ENCODE peak calls at places on chromosomes 1 and 21, in six cellular contexts. Z, W, T, M, O and I are unnamed samples.

GRCh38 chr1:56527548-56528302 is 51.6 kb downstream of the PLPP3 start:
- DNase-seq in Z (no peak), W (no peak), T (no peak), M (no peak), O (no peak), I (no peak)

GRCh38 chr1:181594553-181594952 is 111.2 kb downstream of the CACNA1E start:
- DNase-seq in Z (no peak), W (no peak), T (no peak), M (no peak), O (no peak), I (no peak)

GRCh38 chr1:154862927-154863701 is 7.0 kb downstream of the KCNN3 start:
- DNase-seq in Z (no peak), W (no peak), T (peak; percentile 69), M (no peak), O (peak; percentile 68), I (no peak)

GRCh38 chr1:202117898-202118371 is 4.8 kb upstream of the GPR37L1 start:
- DNase-seq in Z (no peak), W (no peak), T (no peak), M (no peak), O (no peak), I (no peak)

GRCh38 chr1:215040190-215040589 is 42.3 kb upstream of the KCNK2 start:
- DNase-seq in Z (no peak), W (peak; percentile 28), T (no peak), M (no peak), O (no peak), I (no peak)

GRCh38 chr1:205538211-205538840 is 33.9 kb downstream of the CDK18 start:
- DNase-seq in Z (no peak), W (no peak), T (no peak), M (no peak), O (no peak), I (peak; percentile 12)

GRCh38 chr1:1181938-1182410 is 8.3 kb downstream of the TTLL10 start:
- DNase-seq in Z (no peak), W (no peak), T (peak; percentile 70), M (no peak), O (no peak), I (no peak)

GRCh38 chr1:244302889-244303609 is 148.7 kb downstream of the ADSS2 start:
- DNase-seq in Z (no peak), W (no peak), T (no peak), M (no peak), O (no peak), I (no peak)

GRCh38 chr1:156298852-156299357 is at the start of gene VHLL:
- DNase-seq in Z (no peak), W (no peak), T (no peak), M (no peak), O (no peak), I (no peak)

GRCh38 chr21:38505654-38506523 is 7.6 kb upstream of the ERG start:
- DNase-seq in Z (peak; percentile 29), W (peak; percentile 43), T (no peak), M (peak; percentile 10), O (no peak), I (no peak)

GRCh38 chr1:203151362-203152157 is 24.0 kb downstream of the ADORA1 start:
- DNase-seq in Z (no peak), W (no peak), T (no peak), M (no peak), O (no peak), I (no peak)

GRCh38 chr1:5967351-5968160 is 24.7 kb downstream of the NPHP4 start:
- DNase-seq in Z (no peak), W (no peak), T (no peak), M (no peak), O (no peak), I (no peak)

GRCh38 chr1:18339161-18339560 is 141.6 kb upstream of the KLHDC7A start:
- DNase-seq in Z (no peak), W (no peak), T (no peak), M (no peak), O (no peak), I (no peak)

GRCh38 chr21:45857761-45858160 is 123.8 kb upstream of the COL6A1 start:
- DNase-seq in Z (no peak), W (no peak), T (no peak), M (no peak), O (no peak), I (no peak)

GRCh38 chr1:209755926-209756607 is at the start of gene TRAF3IP3:
- DNase-seq in Z (no peak), W (no peak), T (no peak), M (peak; percentile 53), O (no peak), I (no peak)